ENCODE peak calls at places on chromosomes 11 and 22, in eight cellular contexts. H is mucosa of descending colon, C is nephron progenitor cell, N is MG63, G is fibroblast of the aortic adventitia, T is HEK293T, B is nucleus accumbens, A is choroid plexus epithelial cell. Q is an unnamed sample.

GRCh38 chr22:48654492-48654891 is 1173.2 kb downstream of the BRD1 start:
- DNase-seq in C (no peak), H (no peak), G (peak), T (no peak), A (no peak), B (no peak), N (peak), Q (no peak)

GRCh38 chr22:37758698-37759097 is 49.0 kb upstream of the GCAT start:
- DNase-seq in N (no peak), H (no peak), B (no peak), A (no peak), G (no peak), C (no peak), T (no peak), Q (no peak)

GRCh38 chr11:35144103-35144741 is 5.3 kb downstream of the CD44 start:
- DNase-seq in H (no peak), G (peak), B (no peak), T (no peak), A (peak), N (peak), C (no peak), Q (peak)

GRCh38 chr22:50010676-50011446 is 1.7 kb downstream of the IL17REL start:
- DNase-seq in C (peak), N (no peak), T (no peak), B (no peak), H (no peak), G (no peak), A (no peak), Q (no peak)

GRCh38 chr11:60944504-60945294 is 7.3 kb downstream of the SLC15A3 start:
- DNase-seq in C (no peak), G (no peak), B (no peak), N (no peak), H (no peak), T (peak), A (no peak), Q (no peak)

GRCh38 chr11:16356751-16357365 is 512 bp upstream of the SOX6 start:
- DNase-seq in G (peak), A (no peak), H (no peak), N (peak), C (no peak), B (peak), T (no peak), Q (peak)

GRCh38 chr22:23438216-23438615 is 141.9 kb downstream of the IGLL1 start:
- DNase-seq in B (no peak), C (no peak), H (no peak), G (no peak), T (no peak), A (no peak), N (no peak), Q (no peak)

GRCh38 chr22:20857838-20858614 is 585 bp downstream of the PI4KA start:
- DNase-seq in G (peak), B (peak), T (peak), A (peak), H (peak), C (peak), N (peak), Q (peak)

GRCh38 chr22:27581688-27582087 is 219.9 kb downstream of the MN1 start:
- DNase-seq in G (peak), A (peak), H (peak), B (no peak), C (no peak), T (no peak), N (peak), Q (peak)

GRCh38 chr11:130115218-130115617 is 44.4 kb upstream of the ST14 start:
- DNase-seq in B (no peak), C (no peak), A (peak), T (no peak), G (peak), N (peak), H (no peak), Q (peak)

GRCh38 chr11:78110351-78110750 is 29.1 kb downstream of the ALG8 start:
- DNase-seq in N (no peak), A (peak), T (no peak), H (no peak), B (no peak), G (no peak), C (no peak), Q (peak)

GRCh38 chr11:79173615-79174014 is 267.2 kb downstream of the TENM4 start:
- DNase-seq in G (peak), T (no peak), C (no peak), H (no peak), A (peak), B (peak), N (no peak), Q (peak)

GRCh38 chr22:27754888-27755480 is 46.6 kb downstream of the MN1 start:
- DNase-seq in G (no peak), N (no peak), T (no peak), C (no peak), A (no peak), B (no peak), H (no peak), Q (no peak)

GRCh38 chr11:109940816-109941215 is 152.4 kb upstream of the ZC3H12C start:
- DNase-seq in T (no peak), A (peak), C (no peak), G (peak), B (no peak), N (peak), H (no peak), Q (peak)

GRCh38 chr22:30855677-30856518 is 112.7 kb downstream of the MORC2 start:
- DNase-seq in H (no peak), C (no peak), N (peak), A (no peak), G (no peak), T (peak), B (no peak), Q (no peak)

GRCh38 chr22:31083377-31083768 is 2.3 kb downstream of the SMTN start:
- DNase-seq in G (no peak), T (no peak), N (no peak), A (no peak), C (no peak), H (peak), B (no peak), Q (no peak)

GRCh38 chr22:24137595-24137994 is 43.7 kb upstream of the SUSD2 start:
- DNase-seq in T (no peak), H (no peak), C (no peak), A (peak), N (peak), B (no peak), G (peak), Q (peak)

GRCh38 chr11:120810251-120810650 is 213.7 kb upstream of the TBCEL start:
- DNase-seq in A (peak), G (peak), H (no peak), T (no peak), C (no peak), B (no peak), N (no peak), Q (peak)

GRCh38 chr11:44700009-44700408 is 26.8 kb upstream of the TSPAN18 start:
- DNase-seq in B (no peak), T (no peak), C (no peak), G (no peak), N (no peak), H (no peak), A (no peak), Q (no peak)

GRCh38 chr11:68099474-68100405 is 21.4 kb downstream of the CHKA start:
- DNase-seq in H (peak), B (no peak), N (no peak), T (no peak), G (peak), C (no peak), A (peak), Q (no peak)

GRCh38 chr22:48491451-48491941 is 1336.2 kb downstream of the BRD1 start:
- DNase-seq in N (no peak), A (no peak), G (no peak), B (no peak), C (no peak), H (no peak), T (no peak), Q (no peak)

GRCh38 chr11:83724704-83725114 is 438.5 kb upstream of the CCDC90B start:
- DNase-seq in H (no peak), C (peak), B (no peak), N (no peak), G (peak), T (no peak), A (peak), Q (no peak)

GRCh38 chr22:26445577-26446275 is 16.7 kb downstream of the ASPHD2 start:
- DNase-seq in H (no peak), B (no peak), G (no peak), T (no peak), C (no peak), N (no peak), A (no peak), Q (no peak)

GRCh38 chr22:41382098-41382578 is 396 bp downstream of the TEF start:
- DNase-seq in G (peak), H (peak), C (peak), N (peak), B (peak), T (peak), A (peak), Q (no peak)

GRCh38 chr11:1029686-1030085 is 6.8 kb downstream of the MUC6 start:
- DNase-seq in B (no peak), A (no peak), N (no peak), T (no peak), G (no peak), C (no peak), H (no peak), Q (no peak)

GRCh38 chr22:48528221-48528915 is 1299.3 kb downstream of the BRD1 start:
- DNase-seq in C (no peak), G (no peak), A (no peak), N (no peak), B (no peak), T (no peak), H (no peak), Q (no peak)

GRCh38 chr22:38228873-38229740 is 27.3 kb downstream of the MAFF start:
- DNase-seq in C (no peak), H (peak), N (peak), A (peak), G (peak), B (no peak), T (no peak), Q (peak)

GRCh38 chr11:123251656-123252344 is 56.8 kb upstream of the CLMP start:
- DNase-seq in H (peak), N (peak), C (no peak), G (peak), A (peak), B (no peak), T (no peak), Q (peak)

Q was measured in IMR-90.